ENCODE peak calls at places on chromosomes 4 and X, in five cellular contexts. One of them, this sample, is unnamed.

GRCh38 chr4:88185916-88186315 is 27.5 kb upstream of the ABCG2 start:
- DNase-seq in AG20443: no peak
- DNase-seq in activated T-helper 1 cell treated with anti-CD3 and anti-CD28 coated beads, Interleukin-2, amount 50 U/mL, for 16 hours: no peak
- DNase-seq in neural crest cell: no peak
- DNase-seq in CD4-positive, alpha-beta memory T cell: no peak
- DNase-seq in this sample: no peak

GRCh38 chrX:149259241-149259640 is 245.9 kb downstream of the IDS start:
- DNase-seq in CD4-positive, alpha-beta memory T cell: no peak
- DNase-seq in neural crest cell: no peak
- DNase-seq in AG20443: peak
- DNase-seq in activated T-helper 1 cell treated with anti-CD3 and anti-CD28 coated beads, Interleukin-2, amount 50 U/mL, for 16 hours: no peak
- DNase-seq in this sample: no peak

GRCh38 chrX:115226929-115227328 is 7.0 kb downstream of the LRCH2 start:
- DNase-seq in CD4-positive, alpha-beta memory T cell: no peak
- DNase-seq in AG20443: no peak
- DNase-seq in neural crest cell: no peak
- DNase-seq in activated T-helper 1 cell treated with anti-CD3 and anti-CD28 coated beads, Interleukin-2, amount 50 U/mL, for 16 hours: no peak
- DNase-seq in this sample: no peak

GRCh38 chr4:1790005-1790404 is 3.1 kb upstream of the FGFR3 start:
- DNase-seq in activated T-helper 1 cell treated with anti-CD3 and anti-CD28 coated beads, Interleukin-2, amount 50 U/mL, for 16 hours: no peak
- DNase-seq in CD4-positive, alpha-beta memory T cell: no peak
- DNase-seq in AG20443: no peak
- DNase-seq in neural crest cell: no peak
- DNase-seq in this sample: no peak

GRCh38 chr4:112817933-112818921 is 181.3 kb downstream of the LARP7 start:
- DNase-seq in activated T-helper 1 cell treated with anti-CD3 and anti-CD28 coated beads, Interleukin-2, amount 50 U/mL, for 16 hours: no peak
- DNase-seq in neural crest cell: peak
- DNase-seq in CD4-positive, alpha-beta memory T cell: no peak
- DNase-seq in AG20443: peak
- DNase-seq in this sample: no peak

GRCh38 chr4:3317011-3317655 is 24.3 kb downstream of the RGS12 start:
- DNase-seq in neural crest cell: no peak
- DNase-seq in CD4-positive, alpha-beta memory T cell: no peak
- DNase-seq in activated T-helper 1 cell treated with anti-CD3 and anti-CD28 coated beads, Interleukin-2, amount 50 U/mL, for 16 hours: no peak
- DNase-seq in AG20443: no peak
- DNase-seq in this sample: no peak

GRCh38 chr4:61149278-61149677 is 50.8 kb upstream of the ADGRL3 start:
- DNase-seq in AG20443: no peak
- DNase-seq in neural crest cell: no peak
- DNase-seq in CD4-positive, alpha-beta memory T cell: no peak
- DNase-seq in activated T-helper 1 cell treated with anti-CD3 and anti-CD28 coated beads, Interleukin-2, amount 50 U/mL, for 16 hours: no peak
- DNase-seq in this sample: no peak

GRCh38 chrX:54044877-54045328 is 630 bp upstream of the PHF8 start:
- DNase-seq in activated T-helper 1 cell treated with anti-CD3 and anti-CD28 coated beads, Interleukin-2, amount 50 U/mL, for 16 hours: no peak
- DNase-seq in AG20443: no peak
- DNase-seq in CD4-positive, alpha-beta memory T cell: no peak
- DNase-seq in neural crest cell: no peak
- DNase-seq in this sample: no peak

GRCh38 chrX:9341305-9342201 is 123.3 kb upstream of the TBL1X start:
- DNase-seq in CD4-positive, alpha-beta memory T cell: peak
- DNase-seq in activated T-helper 1 cell treated with anti-CD3 and anti-CD28 coated beads, Interleukin-2, amount 50 U/mL, for 16 hours: peak
- DNase-seq in AG20443: no peak
- DNase-seq in neural crest cell: no peak
- DNase-seq in this sample: peak

GRCh38 chrX:53483838-53484420 is 49.8 kb upstream of the HSD17B10 start:
- DNase-seq in neural crest cell: no peak
- DNase-seq in CD4-positive, alpha-beta memory T cell: no peak
- DNase-seq in activated T-helper 1 cell treated with anti-CD3 and anti-CD28 coated beads, Interleukin-2, amount 50 U/mL, for 16 hours: no peak
- DNase-seq in AG20443: no peak
- DNase-seq in this sample: no peak

GRCh38 chr4:182807346-182807745 is 109.8 kb downstream of the DCTD start:
- DNase-seq in AG20443: no peak
- DNase-seq in CD4-positive, alpha-beta memory T cell: peak
- DNase-seq in neural crest cell: peak
- DNase-seq in activated T-helper 1 cell treated with anti-CD3 and anti-CD28 coated beads, Interleukin-2, amount 50 U/mL, for 16 hours: no peak
- DNase-seq in this sample: no peak

GRCh38 chrX:39821011-39821708 is 276.6 kb downstream of the BCOR start:
- DNase-seq in AG20443: peak
- DNase-seq in activated T-helper 1 cell treated with anti-CD3 and anti-CD28 coated beads, Interleukin-2, amount 50 U/mL, for 16 hours: no peak
- DNase-seq in neural crest cell: peak
- DNase-seq in CD4-positive, alpha-beta memory T cell: no peak
- DNase-seq in this sample: no peak

GRCh38 chr4:128338634-128339355 is 51.2 kb upstream of the PGRMC2 start:
- DNase-seq in activated T-helper 1 cell treated with anti-CD3 and anti-CD28 coated beads, Interleukin-2, amount 50 U/mL, for 16 hours: no peak
- DNase-seq in AG20443: peak
- DNase-seq in CD4-positive, alpha-beta memory T cell: no peak
- DNase-seq in neural crest cell: no peak
- DNase-seq in this sample: no peak

GRCh38 chrX:53284684-53285447 is 3.5 kb upstream of the IQSEC2 start:
- DNase-seq in AG20443: peak
- DNase-seq in CD4-positive, alpha-beta memory T cell: peak
- DNase-seq in neural crest cell: peak
- DNase-seq in activated T-helper 1 cell treated with anti-CD3 and anti-CD28 coated beads, Interleukin-2, amount 50 U/mL, for 16 hours: peak
- DNase-seq in this sample: peak

GRCh38 chrX:37504991-37505390 is 66.5 kb upstream of the LANCL3 start:
- DNase-seq in activated T-helper 1 cell treated with anti-CD3 and anti-CD28 coated beads, Interleukin-2, amount 50 U/mL, for 16 hours: no peak
- DNase-seq in CD4-positive, alpha-beta memory T cell: no peak
- DNase-seq in AG20443: no peak
- DNase-seq in neural crest cell: no peak
- DNase-seq in this sample: no peak

This sample was measured in immature natural killer cell.